ENCODE peak calls at places on chromosome 15, in six cellular contexts. One of them, this sample, is unnamed.
A peak's percentile ranks its signal among the peaks of the same experiment; 100 is the strongest.

GRCh38 chr15:73921257-73921890 is 4.9 kb upstream of the LOXL1 start:
- DNase-seq in osteocyte: no peak
- DNase-seq in PC-3: peak; percentile 46
- DNase-seq in NCI-H1436: no peak
- DNase-seq in activated CD8-positive, alpha-beta memory T cell treated with anti-CD3 and anti-CD28 coated beads for 48 hours: no peak
- DNase-seq in AG09309: no peak
- DNase-seq in this sample: no peak

GRCh38 chr15:52857471-52857870 is 67.3 kb upstream of the ONECUT1 start:
- DNase-seq in osteocyte: no peak
- DNase-seq in PC-3: no peak
- DNase-seq in NCI-H1436: no peak
- DNase-seq in activated CD8-positive, alpha-beta memory T cell treated with anti-CD3 and anti-CD28 coated beads for 48 hours: no peak
- DNase-seq in AG09309: no peak
- DNase-seq in this sample: no peak

GRCh38 chr15:65867244-65867643 is 2.0 kb upstream of the RAB11A start:
- DNase-seq in osteocyte: no peak
- DNase-seq in PC-3: no peak
- DNase-seq in NCI-H1436: no peak
- DNase-seq in activated CD8-positive, alpha-beta memory T cell treated with anti-CD3 and anti-CD28 coated beads for 48 hours: no peak
- DNase-seq in AG09309: no peak
- DNase-seq in this sample: no peak

GRCh38 chr15:75178171-75178937 is 23.3 kb upstream of the C15orf39 start:
- DNase-seq in osteocyte: no peak
- DNase-seq in PC-3: no peak
- DNase-seq in NCI-H1436: peak; percentile 49
- DNase-seq in activated CD8-positive, alpha-beta memory T cell treated with anti-CD3 and anti-CD28 coated beads for 48 hours: no peak
- DNase-seq in AG09309: no peak
- DNase-seq in this sample: no peak

GRCh38 chr15:81948751-81949150 is 97.1 kb downstream of the MEX3B start:
- DNase-seq in osteocyte: no peak
- DNase-seq in PC-3: no peak
- DNase-seq in NCI-H1436: no peak
- DNase-seq in activated CD8-positive, alpha-beta memory T cell treated with anti-CD3 and anti-CD28 coated beads for 48 hours: no peak
- DNase-seq in AG09309: no peak
- DNase-seq in this sample: no peak

GRCh38 chr15:96678386-96678785 is 347.9 kb downstream of the NR2F2 start:
- DNase-seq in osteocyte: no peak
- DNase-seq in PC-3: no peak
- DNase-seq in NCI-H1436: no peak
- DNase-seq in activated CD8-positive, alpha-beta memory T cell treated with anti-CD3 and anti-CD28 coated beads for 48 hours: no peak
- DNase-seq in AG09309: no peak
- DNase-seq in this sample: no peak

GRCh38 chr15:101142711-101143110 is 109.1 kb downstream of the CHSY1 start:
- DNase-seq in osteocyte: no peak
- DNase-seq in PC-3: no peak
- DNase-seq in NCI-H1436: no peak
- DNase-seq in activated CD8-positive, alpha-beta memory T cell treated with anti-CD3 and anti-CD28 coated beads for 48 hours: no peak
- DNase-seq in AG09309: no peak
- DNase-seq in this sample: no peak

GRCh38 chr15:36858423-36858822 is 241.9 kb downstream of the MEIS2 start:
- DNase-seq in osteocyte: no peak
- DNase-seq in PC-3: no peak
- DNase-seq in NCI-H1436: no peak
- DNase-seq in activated CD8-positive, alpha-beta memory T cell treated with anti-CD3 and anti-CD28 coated beads for 48 hours: no peak
- DNase-seq in AG09309: no peak
- DNase-seq in this sample: no peak

GRCh38 chr15:69065981-69066645 is 51.6 kb downstream of the NOX5 start:
- DNase-seq in osteocyte: no peak
- DNase-seq in PC-3: no peak
- DNase-seq in NCI-H1436: no peak
- DNase-seq in activated CD8-positive, alpha-beta memory T cell treated with anti-CD3 and anti-CD28 coated beads for 48 hours: no peak
- DNase-seq in AG09309: no peak
- DNase-seq in this sample: no peak